ENCODE peak calls at places on chromosomes 2 and 18, in ten cellular contexts. P is sigmoid colon; B is Peyer's patch; V is CD8-positive, alpha-beta T cell; S is HFF-Myc; K is DND-41; X is B cell; E is natural killer cell; L is omental fat pad; J is endodermal cell. T is an unnamed sample.

GRCh38 chr2:216215991-216216390 is 106.8 kb downstream of the XRCC5 start:
- DNase-seq in J (no peak), S (peak), P (no peak), E (no peak), V (no peak), X (no peak), L (no peak), B (no peak), K (no peak), T (no peak)

GRCh38 chr18:79826966-79827365 is 29.2 kb downstream of the KCNG2 start:
- DNase-seq in E (no peak), S (no peak), V (no peak), K (no peak), X (peak), J (peak), P (no peak), B (peak), L (no peak), T (no peak)

GRCh38 chr2:23901966-23902942 is 24.7 kb downstream of the ATAD2B start:
- DNase-seq in K (no peak), B (no peak), J (no peak), V (no peak), E (no peak), S (no peak), P (no peak), X (no peak), L (no peak), T (no peak)

GRCh38 chr2:96763511-96764252 is 3.0 kb downstream of the CNNM4 start:
- DNase-seq in S (no peak), X (no peak), B (no peak), J (peak), V (no peak), P (no peak), E (no peak), K (peak), L (no peak), T (no peak)

GRCh38 chr2:200765139-200765951 is 46.4 kb upstream of the BZW1 start:
- DNase-seq in E (no peak), L (no peak), K (peak), B (no peak), V (peak), X (no peak), S (peak), J (no peak), P (no peak), T (no peak)

GRCh38 chr18:51153659-51154371 is 43.7 kb downstream of the MEX3C start:
- DNase-seq in P (no peak), L (no peak), S (no peak), V (peak), X (peak), K (peak), E (peak), J (no peak), B (peak), T (no peak)

GRCh38 chr2:31302940-31303563 is 69.1 kb downstream of the EHD3 start:
- DNase-seq in S (no peak), E (no peak), X (no peak), B (no peak), J (no peak), L (no peak), P (no peak), V (no peak), K (no peak), T (no peak)

GRCh38 chr2:11679491-11680130 is 9.6 kb upstream of the NTSR2 start:
- DNase-seq in L (no peak), B (peak), X (no peak), V (no peak), E (no peak), J (peak), S (no peak), K (no peak), P (peak), T (no peak)

DNA sequence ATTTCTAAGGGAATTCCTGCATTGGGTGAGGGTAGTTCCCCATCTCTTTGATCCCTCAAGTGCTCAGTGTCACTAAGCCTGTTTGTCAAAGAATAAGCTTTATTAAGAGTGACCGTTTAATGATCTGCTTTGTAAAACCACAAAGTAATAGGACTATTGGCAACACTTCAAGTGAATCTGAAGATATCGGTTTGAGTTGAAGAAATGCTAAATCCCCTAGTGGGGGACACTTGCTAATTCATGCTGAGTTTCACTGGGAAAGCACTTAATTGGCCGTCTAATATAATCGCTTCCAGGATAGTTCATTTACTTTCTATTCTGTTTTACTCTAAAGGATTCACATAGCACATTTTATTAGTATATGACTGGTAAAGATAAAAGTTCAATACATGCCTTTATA is 54.4 kb downstream of the DTNA start:
- DNase-seq in S (no peak), P (no peak), E (no peak), X (no peak), V (no peak), J (no peak), K (no peak), B (no peak), L (no peak), T (no peak)
- TF ChIP-seq CTCF in S (no peak), P (no peak), E (no peak), X (no peak), V (no peak), J (peak), K (no peak), B (no peak), L (no peak), T (no peak)

GRCh38 chr2:156110890-156111289 is 221.6 kb downstream of the NR4A2 start:
- DNase-seq in J (peak), K (peak), E (no peak), V (peak), S (no peak), P (no peak), B (peak), L (no peak), X (no peak), T (peak)
- TF ChIP-seq CTCF in J (peak), K (peak), E (no peak), V (no peak), S (no peak), P (no peak), B (no peak), L (no peak), X (peak), T (peak)

GRCh38 chr18:9055626-9056025 is 46.9 kb upstream of the NDUFV2 start:
- DNase-seq in S (no peak), P (no peak), J (peak), E (no peak), L (no peak), X (no peak), B (no peak), V (no peak), K (no peak), T (no peak)

GRCh38 chr18:9057646-9058045 is 44.9 kb upstream of the NDUFV2 start:
- DNase-seq in P (no peak), B (no peak), J (no peak), K (no peak), V (no peak), L (no peak), X (no peak), S (no peak), E (no peak), T (no peak)

GRCh38 chr18:9058426-9058825 is 44.1 kb upstream of the NDUFV2 start:
- DNase-seq in P (no peak), B (no peak), K (no peak), E (no peak), J (no peak), X (no peak), L (no peak), V (no peak), S (no peak), T (no peak)

GRCh38 chr18:9053814-9054213 is 48.7 kb upstream of the NDUFV2 start:
- DNase-seq in B (no peak), P (no peak), K (no peak), X (no peak), J (peak), E (no peak), S (no peak), L (no peak), V (no peak), T (no peak)

DNA sequence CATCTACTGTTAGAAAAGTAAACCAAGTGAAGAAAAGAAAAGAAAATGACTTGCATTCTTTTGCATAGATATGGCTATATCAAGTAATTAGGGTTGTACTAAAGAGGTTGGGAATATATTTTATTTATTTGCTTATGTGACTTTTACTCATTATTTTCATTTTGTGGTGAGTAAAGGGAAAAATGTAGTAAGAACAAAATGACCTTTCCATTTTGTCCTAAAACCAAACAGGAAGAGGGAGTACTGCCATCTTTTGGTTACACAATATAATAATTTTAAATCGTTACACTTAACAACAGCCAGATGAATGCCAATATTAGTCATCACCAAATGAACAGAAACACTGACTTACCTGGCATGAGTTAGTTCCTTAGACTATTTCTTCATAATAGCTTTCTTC is 47.3 kb upstream of the NDUFV2 start:
- DNase-seq in B (no peak), V (no peak), J (no peak), E (no peak), P (no peak), S (peak), X (no peak), K (no peak), L (no peak), T (no peak)
- TF ChIP-seq CTCF in B (no peak), V (no peak), J (no peak), E (no peak), P (peak), S (no peak), X (no peak), K (peak), L (no peak), T (no peak)

GRCh38 chr18:8081267-8081666 is 514.2 kb downstream of the PTPRM start:
- DNase-seq in E (no peak), J (no peak), B (no peak), V (no peak), P (no peak), L (no peak), K (no peak), X (no peak), S (no peak), T (no peak)

GRCh38 chr18:8080092-8080491 is 513.0 kb downstream of the PTPRM start:
- DNase-seq in L (no peak), K (no peak), S (no peak), B (no peak), X (no peak), E (no peak), J (no peak), V (no peak), P (no peak), T (no peak)

GRCh38 chr18:8088626-8089025 is 520.6 kb upstream of the RAB12 start:
- DNase-seq in K (no peak), X (no peak), J (no peak), V (no peak), L (no peak), S (no peak), B (no peak), P (no peak), E (no peak), T (no peak)

GRCh38 chr18:8081872-8082553 is 514.9 kb downstream of the PTPRM start:
- DNase-seq in V (no peak), J (no peak), L (no peak), P (no peak), B (no peak), S (no peak), X (no peak), E (no peak), K (no peak), T (no peak)

DNA sequence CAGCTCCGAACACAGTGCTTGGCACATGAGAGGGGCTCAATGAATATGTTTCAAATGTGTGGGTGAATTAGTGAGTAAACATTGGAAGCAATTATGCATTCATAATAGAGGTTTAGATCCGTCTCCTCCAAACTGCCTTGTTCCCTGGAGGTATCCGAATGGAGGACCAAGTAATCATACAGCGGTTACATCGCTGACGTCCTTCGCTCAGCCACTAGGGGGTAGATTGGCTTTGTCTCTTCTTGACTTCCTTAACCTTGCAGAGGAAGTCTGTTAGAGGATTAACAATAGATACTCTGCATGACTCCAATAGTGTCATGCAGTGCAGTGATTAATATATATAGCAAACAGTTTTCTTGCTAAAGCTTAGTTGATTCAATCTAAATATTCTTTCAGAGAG is 517.0 kb downstream of the PTPRM start:
- DNase-seq in E (no peak), K (no peak), X (no peak), V (no peak), P (no peak), J (peak), B (no peak), S (peak), L (no peak), T (no peak)
- TF ChIP-seq CTCF in E (no peak), K (peak), X (no peak), V (no peak), P (peak), J (peak), B (no peak), S (peak), L (no peak), T (no peak)

DNA sequence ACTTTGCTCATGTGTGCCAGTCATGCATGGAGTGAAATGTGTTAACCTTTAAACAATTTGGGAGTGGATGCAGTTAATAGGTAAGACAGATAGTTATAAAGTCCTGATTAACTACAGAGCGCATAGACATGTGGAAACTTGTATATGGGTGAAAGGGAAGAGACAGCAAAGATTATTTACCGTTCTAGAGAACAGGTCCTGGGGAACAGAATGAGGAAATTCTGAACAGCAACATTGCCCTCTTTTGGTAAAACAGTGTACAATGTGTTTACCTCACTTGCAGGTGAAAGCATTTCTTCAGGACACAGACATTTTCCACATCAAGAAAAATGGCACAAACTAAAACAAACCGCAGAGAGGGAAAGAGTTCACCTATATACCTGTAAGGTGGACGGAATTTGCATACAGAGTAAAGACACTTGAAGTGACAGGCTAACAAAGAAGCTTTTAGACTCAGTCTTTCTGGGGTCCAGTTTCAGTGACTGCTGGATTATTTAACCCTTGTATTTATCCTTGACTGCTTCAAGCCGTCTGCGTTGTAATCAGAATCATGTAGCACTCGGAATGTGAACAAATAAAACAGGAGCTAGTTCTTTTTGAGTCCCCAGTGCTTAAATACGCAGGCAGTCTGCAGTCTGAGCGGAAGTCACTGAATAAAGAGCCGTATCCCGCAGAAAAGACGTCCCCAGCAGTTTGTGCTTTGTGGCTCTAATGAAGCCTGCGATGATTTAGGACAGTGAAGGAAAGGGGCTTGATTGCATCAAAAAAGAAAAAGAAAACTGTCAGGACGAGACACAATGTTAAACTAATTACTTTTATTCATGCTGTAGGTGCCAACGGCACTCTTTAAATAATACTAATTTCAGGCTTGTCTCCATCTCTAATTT is 364.8 kb upstream of the GALNT5 start:
- DNase-seq in B (peak), L (no peak), E (no peak), P (no peak), S (peak), X (no peak), K (peak), J (no peak), V (no peak), T (no peak)
- TF ChIP-seq CTCF in B (no peak), L (no peak), E (no peak), P (peak), S (peak), X (peak), K (peak), J (peak), V (no peak), T (peak)